ENCODE peak calls at places on chromosomes 5 and 9, in seven cellular contexts. Q, A, T, O, R, V and C are unnamed samples.

GRCh38 chr9:110220809-110221208 is 12.8 kb upstream of the C9orf152 start:
- DNase-seq in Q (no peak), A (no peak), T (no peak), O (no peak), R (no peak), V (no peak), C (no peak)

GRCh38 chr5:179310439-179311090 is 34.7 kb downstream of the ADAMTS2 start:
- DNase-seq in Q (no peak), A (no peak), T (no peak), O (no peak), R (no peak), V (no peak), C (peak)

GRCh38 chr9:37555786-37556185 is 20.4 kb downstream of the FBXO10 start:
- DNase-seq in Q (no peak), A (no peak), T (peak), O (no peak), R (peak), V (no peak), C (no peak)

GRCh38 chr5:118906932-118907331 is 81.4 kb downstream of the DTWD2 start:
- DNase-seq in Q (no peak), A (no peak), T (no peak), O (no peak), R (no peak), V (no peak), C (no peak)

GRCh38 chr5:95178046-95178651 is 106.7 kb downstream of the MCTP1 start:
- DNase-seq in Q (no peak), A (no peak), T (peak), O (no peak), R (no peak), V (no peak), C (no peak)

GRCh38 chr5:146213210-146213838 is 9.9 kb downstream of the RBM27 start:
- DNase-seq in Q (no peak), A (no peak), T (peak), O (no peak), R (peak), V (no peak), C (no peak)

GRCh38 chr5:54743581-54743980 is 226.0 kb downstream of the SNX18 start:
- DNase-seq in Q (no peak), A (no peak), T (no peak), O (no peak), R (no peak), V (no peak), C (no peak)

GRCh38 chr9:10613413-10613812 is 611 bp upstream of the PTPRD start:
- DNase-seq in Q (no peak), A (no peak), T (no peak), O (no peak), R (no peak), V (no peak), C (no peak)

GRCh38 chr5:36090033-36090432 is 23.4 kb upstream of the UGT3A2 start:
- DNase-seq in Q (peak), A (no peak), T (peak), O (no peak), R (peak), V (no peak), C (no peak)

GRCh38 chr9:20373263-20373662 is 249.0 kb downstream of the MLLT3 start:
- DNase-seq in Q (no peak), A (no peak), T (no peak), O (no peak), R (no peak), V (no peak), C (no peak)

GRCh38 chr5:14122089-14122488 is 21.1 kb upstream of the TRIO start:
- DNase-seq in Q (no peak), A (no peak), T (no peak), O (no peak), R (no peak), V (no peak), C (no peak)

GRCh38 chr9:34986541-34987047 is 3.0 kb upstream of the DNAJB5 start:
- DNase-seq in Q (peak), A (no peak), T (peak), O (peak), R (no peak), V (no peak), C (peak)

GRCh38 chr5:107516452-107517184 is 154.1 kb downstream of the EFNA5 start:
- DNase-seq in Q (no peak), A (no peak), T (no peak), O (no peak), R (peak), V (no peak), C (no peak)

GRCh38 chr9:113648048-113648447 is 184.5 kb downstream of the RGS3 start:
- DNase-seq in Q (no peak), A (no peak), T (no peak), O (no peak), R (no peak), V (no peak), C (no peak)

GRCh38 chr5:36529142-36529541 is 77.3 kb upstream of the SLC1A3 start:
- DNase-seq in Q (no peak), A (no peak), T (no peak), O (no peak), R (no peak), V (no peak), C (no peak)

GRCh38 chr9:127694890-127695735 is 11.7 kb upstream of the CFAP157 start:
- DNase-seq in Q (no peak), A (no peak), T (no peak), O (no peak), R (no peak), V (no peak), C (no peak)